ENCODE peak calls at places on chromosomes 1 and 21, in five cellular contexts. M, X, O, V and F are unnamed samples.

GRCh38 chr21:40706806-40707205 is 140.2 kb downstream of the DSCAM start:
- DNase-seq in V (no peak), M (no peak), O (no peak), X (peak; percentile 71), F (no peak)

GRCh38 chr1:6494627-6495026 is 3.2 kb upstream of the PLEKHG5 start:
- DNase-seq in V (no peak), O (no peak), M (no peak), X (no peak), F (no peak)

GRCh38 chr1:14897080-14897449 is 256.5 kb upstream of the TMEM51 start:
- DNase-seq in V (peak; percentile 35), X (no peak), M (no peak), O (peak; percentile 19), F (no peak)

GRCh38 chr1:226625832-226626576 is 77.4 kb downstream of the STUM start:
- DNase-seq in O (no peak), V (no peak), M (no peak), X (no peak), F (no peak)

GRCh38 chr1:27536767-27537166 is 46.8 kb upstream of the WASF2 start:
- DNase-seq in O (peak; percentile 55), M (peak; percentile 51), V (peak; percentile 91), X (peak; percentile 87), F (no peak)

GRCh38 chr1:180616441-180616840 is 15.4 kb upstream of the XPR1 start:
- DNase-seq in M (no peak), V (peak; percentile 57), X (no peak), O (no peak), F (no peak)

GRCh38 chr1:211356723-211357418 is 30.2 kb downstream of the TRAF5 start:
- DNase-seq in M (no peak), O (no peak), X (peak; percentile 55), V (peak; percentile 70), F (no peak)

GRCh38 chr1:16922466-16922865 is 735 bp downstream of the CROCC start:
- DNase-seq in M (no peak), O (no peak), X (no peak), V (no peak), F (no peak)

GRCh38 chr1:58815069-58815679 is 31.3 kb upstream of the JUN start:
- DNase-seq in O (peak; percentile 89), X (peak; percentile 96), M (peak; percentile 62), V (peak; percentile 94), F (peak; percentile 51)

GRCh38 chr1:214044438-214045214 is 56.9 kb downstream of the PROX1 start:
- DNase-seq in M (no peak), V (no peak), O (peak; percentile 61), X (peak; percentile 35), F (no peak)

GRCh38 chr1:27727126-27727525 is 1.4 kb downstream of the FAM76A start:
- DNase-seq in X (peak; percentile 27), O (no peak), V (peak; percentile 26), M (no peak), F (no peak)